ENCODE peak calls at places on chromosomes 7 and 10, in nine cellular contexts. A is body of pancreas, P is K562, Y is heart left ventricle, X is IMR-90, E is HCT116, G is suprapubic skin, N is adrenal gland, Q is thyroid gland. S is an unnamed sample.

GRCh38 chr10:96588060-96588554 is 1.3 kb upstream of the TM9SF3 start:
- DNase-seq in N (no peak), E (no peak), A (peak), X (no peak), P (no peak), G (no peak), Y (no peak), Q (peak), S (no peak)

GRCh38 chr10:100348389-100348927 is 1.4 kb downstream of the SCD start:
- DNase-seq in N (no peak), E (no peak), Y (no peak), X (no peak), G (no peak), Q (no peak), P (no peak), A (no peak), S (no peak)

GRCh38 chr7:119594956-119595355 is 678.0 kb upstream of the KCND2 start:
- DNase-seq in G (no peak), Q (no peak), A (no peak), E (no peak), X (no peak), Y (no peak), P (no peak), N (no peak), S (no peak)

GRCh38 chr7:47639495-47640110 is 57.7 kb upstream of the TNS3 start:
- DNase-seq in Y (no peak), A (no peak), Q (no peak), N (no peak), E (no peak), P (no peak), G (no peak), X (no peak), S (no peak)

GRCh38 chr7:135981958-135982646 is 4.9 kb upstream of the MTPN start:
- DNase-seq in X (no peak), E (no peak), A (no peak), N (no peak), Q (no peak), Y (no peak), P (no peak), G (no peak), S (no peak)

GRCh38 chr10:102832248-102832647 is 5.0 kb downstream of the CYP17A1 start:
- DNase-seq in Q (no peak), X (no peak), N (no peak), Y (no peak), E (no peak), P (no peak), G (no peak), A (no peak), S (no peak)

GRCh38 chr10:59688921-59689351 is 20.7 kb downstream of the SLC16A9 start:
- DNase-seq in N (no peak), G (no peak), A (no peak), P (no peak), E (no peak), X (no peak), Y (no peak), Q (no peak), S (no peak)

GRCh38 chr7:155705656-155706360 is 61.3 kb downstream of the RBM33 start:
- DNase-seq in E (no peak), Q (no peak), A (no peak), X (no peak), P (no peak), G (no peak), Y (no peak), N (no peak), S (no peak)

GRCh38 chr7:68977709-68978108 is 620.6 kb upstream of the AUTS2 start:
- DNase-seq in Y (no peak), Q (no peak), X (no peak), N (no peak), E (no peak), P (no peak), A (no peak), G (no peak), S (no peak)

GRCh38 chr7:24756989-24757798 is at the start of gene GSDME:
- DNase-seq in E (no peak), Y (peak), G (peak), N (peak), X (peak), Q (peak), A (peak), P (peak), S (peak)
- TF ChIP-seq POLR2A in E (peak), Y (no peak), G (no peak), N (peak), X (no peak), Q (peak), A (no peak), P (no peak), S (no peak)

DNA sequence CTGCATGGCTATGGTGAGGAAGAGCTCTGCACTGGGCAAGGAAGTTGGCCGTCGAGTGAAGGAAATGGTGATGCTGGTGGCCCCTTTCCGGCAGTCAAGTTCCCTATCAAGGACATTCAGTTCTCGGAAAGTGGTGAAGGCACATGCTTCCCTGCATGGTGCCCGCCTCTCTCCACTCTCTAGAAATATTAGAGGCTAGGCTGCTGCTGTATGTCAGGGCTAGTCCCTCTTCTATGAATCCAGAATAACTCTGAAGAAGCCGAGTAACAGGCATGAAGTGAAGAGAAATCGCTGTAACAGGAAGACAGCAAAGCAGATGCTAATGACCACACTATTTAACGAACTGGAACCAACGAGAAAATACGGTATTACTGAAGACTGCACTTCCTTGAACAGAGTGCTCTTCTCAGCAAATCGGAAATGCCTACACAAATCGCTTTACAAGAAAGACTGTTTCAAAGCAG is 5.4 kb downstream of the IDI1 start:
- DNase-seq in Q (no peak), X (no peak), E (no peak), Y (no peak), P (no peak), G (no peak), N (peak), A (peak), S (peak)
- TF ChIP-seq POLR2A in Q (peak), X (no peak), E (no peak), Y (no peak), P (no peak), G (peak), N (peak), A (no peak), S (no peak)

GRCh38 chr7:43869018-43869897 is at the start of gene MRPS24:
- DNase-seq in Y (peak), X (peak), A (peak), Q (peak), E (peak), G (peak), N (peak), P (peak), S (peak)
- TF ChIP-seq POLR2A in Y (no peak), X (peak), A (peak), Q (peak), E (peak), G (peak), N (peak), P (peak), S (peak)

DNA sequence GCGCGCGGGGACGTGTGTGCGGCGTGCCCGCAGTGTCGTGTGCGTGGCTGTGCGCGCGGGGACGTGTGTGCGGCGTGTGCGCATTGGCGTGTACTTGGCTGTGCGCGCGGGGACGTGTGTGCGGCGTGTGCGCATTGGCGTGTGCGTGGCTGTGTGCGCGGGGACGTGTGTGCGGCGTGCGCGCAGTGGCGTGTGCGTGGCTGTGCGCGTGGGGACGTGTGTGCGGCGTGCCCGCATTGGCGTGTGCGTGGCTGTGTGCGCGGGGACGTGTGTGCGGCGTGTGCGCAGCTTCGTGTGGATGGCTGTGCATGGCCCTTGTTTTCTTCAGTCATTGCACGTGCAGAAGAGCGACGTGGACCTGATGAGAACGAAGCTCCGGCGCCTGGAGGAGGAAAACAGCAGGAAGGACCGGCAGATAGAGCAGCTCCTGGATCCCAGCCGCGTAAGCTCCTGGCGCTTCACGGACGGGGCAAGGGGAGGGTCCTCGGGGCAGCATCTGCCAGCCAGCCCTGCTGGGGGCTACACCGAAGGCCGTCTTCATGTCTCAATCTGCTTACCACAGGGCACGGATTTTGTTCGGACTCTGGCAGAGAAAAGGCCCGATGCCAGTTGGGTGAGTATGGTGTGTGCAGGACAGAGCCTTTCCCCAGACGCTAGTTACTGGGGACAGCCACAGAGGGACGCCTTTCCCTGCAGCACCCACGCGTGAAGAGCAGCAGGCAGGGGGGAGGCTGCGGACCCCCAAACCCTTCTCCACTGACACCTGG is 19.3 kb downstream of the IQCE start:
- DNase-seq in Q (no peak), A (no peak), X (no peak), N (no peak), P (no peak), E (no peak), G (no peak), Y (no peak), S (no peak)
- TF ChIP-seq POLR2A in Q (no peak), A (no peak), X (no peak), N (no peak), P (no peak), E (no peak), G (no peak), Y (no peak), S (no peak)

GRCh38 chr10:19815036-19815435 is 1.2 kb upstream of the PLXDC2 start:
- DNase-seq in G (no peak), Y (no peak), X (no peak), N (no peak), A (no peak), P (no peak), Q (no peak), E (no peak), S (no peak)

GRCh38 chr10:19817251-19818046 is 1.2 kb downstream of the PLXDC2 start:
- DNase-seq in X (no peak), P (no peak), Q (peak), G (peak), Y (peak), E (no peak), A (peak), N (peak), S (no peak)

GRCh38 chr10:19812976-19813375 is 3.3 kb upstream of the PLXDC2 start:
- DNase-seq in A (no peak), Y (no peak), X (no peak), P (no peak), G (no peak), E (no peak), N (no peak), Q (no peak), S (no peak)

GRCh38 chr10:19816420-19817250 is at the start of gene PLXDC2:
- DNase-seq in A (peak), Q (peak), G (peak), P (no peak), Y (no peak), X (peak), N (peak), E (no peak), S (peak)

DNA sequence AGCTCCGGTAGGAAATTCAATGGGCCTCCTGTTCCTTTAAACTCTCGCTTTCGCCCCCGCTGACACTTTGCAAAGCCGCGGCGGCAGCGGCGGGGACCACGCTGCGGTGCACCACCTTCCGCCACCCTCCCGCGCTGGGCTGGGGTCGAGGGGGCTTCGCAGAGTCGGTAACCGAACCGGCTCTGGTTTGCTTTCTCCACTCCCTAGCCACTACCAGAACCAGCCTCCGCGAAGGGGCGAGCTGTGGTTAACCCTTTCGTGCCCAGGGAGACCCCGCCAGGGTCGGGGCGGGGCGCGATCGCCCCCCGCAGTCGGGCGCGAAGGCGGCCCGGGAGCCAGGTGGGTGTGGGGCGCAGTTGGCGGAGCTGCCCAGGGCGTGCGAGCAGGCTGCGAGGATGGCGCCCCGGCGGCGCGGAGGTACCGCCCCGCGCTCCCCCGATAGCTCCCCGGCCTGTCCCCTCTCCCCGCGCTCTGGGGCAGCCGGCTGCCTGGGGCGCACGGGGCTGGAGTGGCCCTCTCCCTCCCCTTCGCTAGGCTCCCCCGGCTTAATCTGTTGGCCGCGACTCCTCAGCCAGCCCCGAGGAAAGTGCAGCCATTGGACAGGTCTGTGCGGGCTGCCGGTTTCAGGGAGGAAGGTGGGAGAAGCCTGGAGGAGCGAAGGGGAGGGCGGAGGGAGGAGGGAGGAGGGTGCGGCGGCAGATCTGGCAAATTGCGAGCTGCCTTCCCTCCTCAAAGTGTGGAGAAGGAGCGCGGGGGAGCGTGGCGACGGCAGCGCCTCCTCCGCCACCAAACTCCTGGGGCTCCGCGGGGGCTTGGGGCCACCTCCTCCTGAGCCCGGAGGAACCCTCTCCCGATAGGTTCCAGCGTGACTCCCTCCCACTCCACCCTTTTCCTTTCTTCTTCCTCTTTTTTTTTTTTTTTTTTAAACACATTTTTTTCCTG is 483 bp upstream of the PLXDC2 start:
- DNase-seq in Q (peak), G (peak), Y (peak), P (no peak), A (peak), X (peak), N (peak), E (no peak), S (peak)
- TF ChIP-seq POLR2A in Q (peak), G (peak), Y (no peak), P (no peak), A (no peak), X (no peak), N (peak), E (no peak), S (no peak)

DNA sequence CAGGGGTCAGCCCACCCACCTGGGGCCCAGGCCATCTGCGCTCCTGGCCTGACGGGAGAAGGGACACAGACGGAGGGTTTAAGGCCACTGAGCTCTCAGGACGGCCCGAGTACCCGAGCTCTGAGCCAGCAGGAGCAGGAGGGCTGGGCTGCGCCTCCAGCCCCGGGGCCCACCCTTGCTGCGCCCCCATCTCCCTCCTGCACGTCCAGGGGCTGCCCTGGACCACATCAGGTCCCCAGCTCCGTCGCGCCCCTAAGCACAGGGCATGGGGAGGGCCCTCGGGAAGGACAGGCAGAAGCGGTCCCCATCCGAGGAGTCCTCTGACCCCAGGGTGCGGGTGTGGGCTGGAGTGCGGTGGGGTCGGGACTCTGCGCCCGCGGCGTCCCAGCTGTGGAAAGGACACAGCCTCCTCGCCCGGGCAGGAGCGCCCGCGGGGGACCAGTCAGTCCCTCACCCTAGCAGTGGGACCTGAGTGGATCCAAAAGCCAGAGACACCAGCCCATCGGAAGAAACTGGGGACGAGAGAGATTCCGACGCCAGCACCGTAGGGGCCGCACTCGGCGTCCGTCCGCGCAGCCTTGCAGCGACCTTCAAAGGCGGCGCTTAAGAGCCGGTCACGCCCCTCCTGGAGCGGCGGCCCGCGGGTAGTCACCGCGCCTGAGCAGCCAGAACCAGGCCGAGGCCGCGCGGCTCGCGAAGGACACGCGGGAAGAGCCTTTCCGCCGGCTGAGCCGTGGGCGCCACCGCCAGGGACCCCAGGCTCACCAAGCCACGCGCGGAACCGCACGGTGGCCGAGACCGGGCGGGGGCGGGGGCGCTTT is 15.9 kb downstream of the CAMK2B start:
- DNase-seq in P (peak), N (peak), G (peak), X (peak), Q (peak), E (no peak), Y (no peak), A (peak), S (peak)
- TF ChIP-seq POLR2A in P (no peak), N (peak), G (no peak), X (no peak), Q (peak), E (no peak), Y (no peak), A (no peak), S (no peak)

DNA sequence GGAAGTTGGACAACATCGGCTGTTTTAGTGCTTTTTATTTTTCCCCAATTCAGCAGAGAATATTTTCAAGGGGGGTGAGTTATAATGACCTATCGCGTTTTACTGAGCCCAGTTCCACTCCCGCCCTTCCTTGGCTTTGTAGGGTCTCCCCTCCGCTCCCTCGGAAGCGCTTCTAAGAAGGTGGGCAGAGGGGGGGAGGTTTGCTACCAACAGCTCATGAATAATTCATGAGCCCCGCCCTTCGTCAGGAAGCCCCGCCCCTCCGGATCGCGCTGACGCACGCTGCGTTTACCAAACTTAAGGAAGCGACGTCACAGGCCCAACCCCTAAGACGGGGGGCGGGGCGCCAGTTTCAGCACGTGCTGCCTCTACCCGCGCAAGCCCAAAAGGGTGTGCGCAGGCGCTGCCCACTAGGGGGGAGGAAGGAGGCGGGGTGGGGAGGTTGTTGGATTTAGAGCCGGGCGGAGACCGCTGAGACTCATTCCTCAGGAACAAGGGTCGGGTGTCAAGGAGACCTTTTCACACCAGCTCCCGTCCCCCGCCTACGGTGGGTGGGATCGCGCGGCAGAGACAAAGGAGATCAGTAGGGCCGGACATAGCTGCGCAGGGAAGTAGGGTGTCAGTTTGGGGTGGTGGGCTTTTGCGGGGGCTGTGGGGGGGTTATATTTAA is 529 bp upstream of the MEPCE start:
- DNase-seq in N (peak), P (peak), G (peak), X (peak), Q (peak), A (peak), E (peak), Y (peak), S (peak)
- TF ChIP-seq POLR2A in N (peak), P (peak), G (peak), X (peak), Q (peak), A (no peak), E (peak), Y (no peak), S (peak)

GRCh38 chr10:62093863-62094291 is 174.8 kb downstream of the RTKN2 start:
- DNase-seq in Q (no peak), E (no peak), A (no peak), X (peak), P (no peak), G (no peak), Y (no peak), N (no peak), S (no peak)

GRCh38 chr10:62096534-62096933 is 172.1 kb downstream of the RTKN2 start:
- DNase-seq in Y (no peak), G (no peak), X (peak), E (no peak), N (no peak), Q (no peak), P (no peak), A (no peak), S (no peak)

GRCh38 chr10:62098278-62099121 is 170.1 kb downstream of the RTKN2 start:
- DNase-seq in N (no peak), A (no peak), Y (no peak), G (no peak), X (peak), E (no peak), P (no peak), Q (no peak), S (no peak)

GRCh38 chr10:62092301-62092990 is 176.2 kb downstream of the RTKN2 start:
- DNase-seq in A (no peak), Q (no peak), X (no peak), E (no peak), G (no peak), P (no peak), N (no peak), Y (no peak), S (no peak)

DNA sequence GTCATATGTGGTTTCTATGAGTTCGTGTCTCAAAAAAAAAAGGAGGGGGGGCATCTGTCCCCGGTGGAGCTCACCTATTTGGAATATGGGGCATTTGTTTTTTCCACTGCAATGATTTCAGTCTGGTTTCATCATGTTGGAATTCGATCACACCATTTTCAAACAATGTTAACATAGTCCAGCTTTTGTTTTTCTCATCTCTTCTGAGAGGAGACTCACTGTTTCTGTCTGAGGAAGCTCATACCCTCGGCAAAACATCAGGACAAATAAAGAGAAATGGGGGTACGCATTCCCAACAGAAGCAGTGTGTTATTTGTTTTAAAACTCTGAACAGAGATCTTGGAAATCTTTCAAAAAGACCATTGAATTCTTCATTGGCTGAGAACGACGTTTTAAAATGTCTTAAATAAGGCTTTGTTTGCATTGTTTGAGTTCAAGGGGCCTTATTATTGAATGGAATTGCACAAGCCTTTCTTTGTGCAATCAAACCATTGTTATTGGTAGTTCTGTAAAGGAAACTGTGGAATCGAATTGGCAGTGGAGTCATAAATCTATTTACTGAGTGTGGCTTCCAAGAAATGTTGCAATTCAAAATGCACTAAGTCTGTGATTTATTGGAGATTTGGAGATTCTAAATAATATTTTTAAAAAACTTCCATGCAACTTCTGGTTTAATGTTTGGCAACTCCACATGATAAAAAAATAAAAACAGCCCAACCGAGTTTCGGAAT is 173.1 kb downstream of the RTKN2 start:
- DNase-seq in Y (no peak), A (no peak), N (no peak), E (no peak), X (peak), G (no peak), P (no peak), Q (no peak), S (no peak)
- TF ChIP-seq POLR2A in Y (no peak), A (no peak), N (no peak), E (no peak), X (no peak), G (no peak), P (no peak), Q (no peak), S (no peak)

GRCh38 chr10:35885076-35885475 is 243.0 kb upstream of the FZD8 start:
- DNase-seq in G (no peak), Y (no peak), A (no peak), Q (no peak), E (no peak), X (no peak), N (no peak), P (no peak), S (no peak)
- TF ChIP-seq POLR2A in G (no peak), Y (no peak), A (no peak), Q (no peak), E (no peak), X (no peak), N (no peak), P (no peak), S (no peak)